ENCODE peak calls at places on chromosomes 16 and 17, in eight cellular contexts. Y is MM.1S, W is SJSA1, L is Peyer's patch, X is adrenal gland, J is gastrocnemius medialis, R is transverse colon, C is tibial artery. O is an unnamed sample.
A peak's percentile ranks its signal among the peaks of the same experiment; 100 is the strongest.

GRCh38 chr17:39872700-39873099 is 4.7 kb downstream of the ZPBP2 start:
- DNase-seq in Y (peak; percentile 32), W (peak; percentile 22), L (no peak), X (no peak), J (no peak), R (no peak), C (no peak), O (no peak)

GRCh38 chr16:20803561-20804214 is 2.6 kb downstream of the ERI2 start:
- DNase-seq in Y (no peak), W (no peak), L (no peak), X (no peak), J (no peak), R (no peak), C (no peak), O (no peak)

GRCh38 chr17:71339219-71339618 is 781.6 kb upstream of the SOX9 start:
- DNase-seq in Y (no peak), W (no peak), L (no peak), X (no peak), J (no peak), R (no peak), C (no peak), O (no peak)

GRCh38 chr16:14559809-14560227 is 70.2 kb downstream of the PARN start:
- DNase-seq in Y (no peak), W (peak; percentile 36), L (no peak), X (peak; percentile 41), J (no peak), R (peak; percentile 50), C (peak; percentile 69), O (no peak)

GRCh38 chr17:49959183-49959935 is 9.6 kb upstream of the DLX4 start:
- DNase-seq in Y (no peak), W (no peak), L (no peak), X (no peak), J (no peak), R (no peak), C (no peak), O (no peak)

GRCh38 chr17:75270218-75270965 is 639 bp downstream of the MIF4GD start:
- DNase-seq in Y (peak; percentile 57), W (peak; percentile 86), L (peak; percentile 78), X (peak; percentile 77), J (peak; percentile 67), R (peak; percentile 78), C (peak; percentile 82), O (peak; percentile 88)

GRCh38 chr17:61442878-61443474 is 9.2 kb upstream of the TBX4 start:
- DNase-seq in Y (no peak), W (no peak), L (no peak), X (no peak), J (no peak), R (no peak), C (no peak), O (no peak)

GRCh38 chr16:5791011-5791410 is 693.4 kb upstream of the EEF2KMT start:
- DNase-seq in Y (no peak), W (no peak), L (no peak), X (no peak), J (no peak), R (no peak), C (no peak), O (no peak)

GRCh38 chr17:42275527-42276358 is 448 bp downstream of the STAT5B start:
- DNase-seq in Y (no peak), W (peak; percentile 43), L (no peak), X (peak; percentile 33), J (no peak), R (peak; percentile 19), C (no peak), O (no peak)

GRCh38 chr17:72123496-72123963 is 2.7 kb downstream of the SOX9 start:
- DNase-seq in Y (no peak), W (no peak), L (no peak), X (no peak), J (no peak), R (no peak), C (no peak), O (no peak)

GRCh38 chr16:80375513-80375912 is 165.3 kb upstream of the DYNLRB2 start:
- DNase-seq in Y (no peak), W (no peak), L (no peak), X (no peak), J (no peak), R (no peak), C (no peak), O (no peak)

GRCh38 chr16:4675864-4676786 is 17.2 kb upstream of the NUDT16L1 start:
- DNase-seq in Y (no peak), W (no peak), L (no peak), X (no peak), J (no peak), R (peak; percentile 46), C (no peak), O (no peak)

DNA sequence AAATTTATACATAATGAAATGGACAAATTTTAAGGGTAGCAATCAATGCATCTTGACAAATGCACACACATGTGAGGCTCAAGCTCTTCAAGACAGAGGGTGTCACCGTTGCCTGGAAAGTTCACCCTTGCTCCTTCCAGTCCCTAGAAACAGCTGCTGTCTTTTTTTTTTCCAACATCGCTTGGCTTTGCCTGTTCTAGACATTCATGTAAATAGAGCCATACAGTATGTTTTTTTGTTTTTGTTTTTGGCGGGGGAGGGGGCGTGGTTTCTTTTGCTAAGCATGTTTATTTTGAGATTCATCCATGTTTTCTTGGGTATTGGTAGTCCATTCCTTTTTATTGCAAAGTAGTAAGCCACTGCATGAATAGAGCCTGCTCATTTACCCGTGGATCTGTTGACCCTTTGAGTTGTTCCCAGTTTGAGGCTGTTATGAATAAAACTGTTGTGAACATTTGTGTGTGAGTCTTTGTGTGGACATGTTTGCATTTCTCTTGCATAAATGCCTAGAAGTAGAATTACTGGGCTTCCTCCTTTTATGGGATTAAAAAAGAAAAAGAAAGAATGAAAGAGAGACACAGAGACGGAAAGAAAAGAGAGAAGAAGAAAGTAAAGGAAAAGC is 78.4 kb downstream of the NT5M start:
- DNase-seq in Y (no peak), W (no peak), L (no peak), X (no peak), J (no peak), R (no peak), C (no peak), O (peak; percentile 76)
- H3K27me3 ChIP-seq in Y (peaks cover 40% of the 10 kb centered on the region), W (no peaks in the 10 kb centered on the region), L (no peaks in the 10 kb centered on the region), X (no peaks in the 10 kb centered on the region), J (no peaks in the 10 kb centered on the region), R (peaks cover 28% of the 10 kb centered on the region), C (peaks cover 48% of the 10 kb centered on the region), O (no peaks in the 10 kb centered on the region)

DNA sequence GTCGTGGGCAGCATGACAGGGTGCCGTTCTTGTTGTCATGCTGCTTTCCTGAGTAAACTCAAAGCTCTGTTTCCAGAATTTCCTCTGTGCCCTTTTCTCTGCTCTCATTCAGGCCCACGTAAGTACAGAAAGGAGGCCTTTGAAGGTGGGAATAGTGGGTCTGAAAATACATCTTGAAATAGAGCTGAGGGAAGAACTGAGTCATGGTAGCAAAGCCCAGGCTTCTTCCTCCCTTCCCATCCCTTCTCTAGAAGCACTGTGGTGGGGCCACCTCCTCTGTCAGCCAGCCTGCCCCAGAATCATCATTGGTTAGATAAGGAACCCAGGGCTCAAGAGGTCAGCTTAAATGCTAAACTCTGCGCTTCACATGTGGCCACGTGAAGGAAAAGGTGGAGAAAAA is 9.4 kb downstream of the CTRL start:
- DNase-seq in Y (no peak), W (no peak), L (no peak), X (no peak), J (no peak), R (no peak), C (no peak), O (no peak)
- H3K27ac ChIP-seq in Y (no peak overlapping the region), W (no peak overlapping the region), L (no peak overlapping the region), X (no peak overlapping the region), J (peak overlapping the region; percentile 81), R (no peak overlapping the region), C (no peak overlapping the region), O (no peak overlapping the region)

GRCh38 chr17:76384222-76384986 is at the start of gene SPHK1:
- DNase-seq in Y (peak; percentile 85), W (peak; percentile 91), L (peak; percentile 83), X (peak; percentile 58), J (no peak), R (peak; percentile 76), C (peak; percentile 81), O (peak; percentile 84)

GRCh38 chr17:76382305-76382802 is 2.1 kb upstream of the SPHK1 start:
- DNase-seq in Y (no peak), W (peak; percentile 88), L (no peak), X (no peak), J (no peak), R (no peak), C (no peak), O (peak; percentile 78)

GRCh38 chr17:76383645-76384221 is 676 bp upstream of the SPHK1 start:
- DNase-seq in Y (peak; percentile 50), W (peak; percentile 86), L (peak; percentile 61), X (no peak), J (no peak), R (peak; percentile 47), C (no peak), O (peak; percentile 71)

GRCh38 chr17:76381633-76382304 is 2.6 kb upstream of the SPHK1 start:
- DNase-seq in Y (no peak), W (no peak), L (no peak), X (peak; percentile 55), J (no peak), R (no peak), C (no peak), O (no peak)

DNA sequence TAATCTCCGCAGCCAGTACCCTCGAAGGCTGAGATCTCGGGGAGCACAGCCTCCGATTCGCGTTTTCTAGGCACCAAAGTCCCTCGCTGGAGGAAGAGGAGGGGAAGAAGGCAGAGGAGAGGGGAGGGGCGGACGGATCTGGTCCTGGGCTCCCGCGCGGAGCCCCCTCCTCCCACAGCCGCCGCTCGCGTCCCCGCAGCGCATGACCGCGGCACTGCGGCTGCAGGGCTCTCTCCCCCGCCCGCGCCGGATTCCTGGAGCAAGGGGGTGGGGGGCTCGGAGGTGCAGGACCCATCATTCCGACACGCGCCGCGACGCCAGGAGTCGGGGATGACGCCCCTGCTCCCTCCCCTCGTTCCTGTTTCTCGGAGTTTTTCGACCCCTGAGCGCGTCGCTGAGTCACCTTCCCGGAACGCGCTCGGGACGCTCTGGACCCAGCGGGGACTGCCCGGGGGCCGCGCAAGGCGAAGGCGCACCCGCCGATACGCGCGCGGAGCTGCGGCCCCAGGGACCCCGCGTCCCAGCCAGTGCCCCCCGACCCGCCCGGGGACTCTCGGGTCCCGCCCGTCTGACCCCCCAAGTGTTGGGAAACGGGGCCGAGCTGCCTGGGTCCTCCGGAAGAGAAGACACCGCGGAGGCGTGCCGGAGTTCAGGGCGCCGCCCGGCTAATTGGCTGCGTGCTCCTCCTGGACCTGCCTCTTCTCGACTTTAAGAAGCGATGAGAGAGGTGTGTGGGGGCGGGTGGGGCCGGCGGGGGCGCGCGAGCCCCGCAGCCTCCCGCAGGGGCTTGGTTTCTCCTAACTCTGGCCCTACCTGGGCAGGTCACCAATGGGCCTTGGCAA is 1.4 kb upstream of the SPHK1 start:
- DNase-seq in Y (peak; percentile 69), W (peak; percentile 89), L (peak; percentile 76), X (no peak), J (no peak), R (peak; percentile 67), C (no peak), O (peak; percentile 60)
- H3K27me3 ChIP-seq in Y (peaks cover 18% of the 10 kb centered on the region), W (no peaks in the 10 kb centered on the region), L (no peaks in the 10 kb centered on the region), X (no peaks in the 10 kb centered on the region), J (peaks cover 5% of the 10 kb centered on the region), R (peaks cover 18% of the 10 kb centered on the region), C (no peaks in the 10 kb centered on the region), O (no peaks in the 10 kb centered on the region)

GRCh38 chr16:51150894-51151320 is at the start of gene SALL1:
- DNase-seq in Y (no peak), W (peak; percentile 47), L (no peak), X (no peak), J (no peak), R (no peak), C (no peak), O (no peak)
- H3K27ac ChIP-seq in Y (no peak within 1 kb of the TSS), W (peak within 1 kb of the TSS; percentile 89), L (peak within 1 kb of the TSS; percentile 38), X (no peak within 1 kb of the TSS), J (no peak within 1 kb of the TSS), R (peak within 1 kb of the TSS; percentile 66), C (no peak within 1 kb of the TSS), O (peak within 1 kb of the TSS; percentile 12)

O was measured in SJCRH30.